ENCODE peak calls at places on chromosome 6, in six cellular contexts. One of them, this sample, is unnamed.

GRCh38 chr6:106377061-106377540 is 16.6 kb downstream of the CRYBG1 start:
- DNase-seq in stimulated activated CD8-positive, alpha-beta memory T cell treated with anti-CD3 and anti-CD28 coated beads, Interleukin-4, amount 100 ng/mL, for 4 hours: no peak
- DNase-seq in right lobe of liver: no peak
- DNase-seq in choroid plexus epithelial cell: peak; percentile 11
- DNase-seq in H9: no peak
- DNase-seq in kidney tubule cell: peak; percentile 71
- DNase-seq in this sample: peak; percentile 36

GRCh38 chr6:44642870-44643522 is 255.5 kb downstream of the CDC5L start:
- DNase-seq in stimulated activated CD8-positive, alpha-beta memory T cell treated with anti-CD3 and anti-CD28 coated beads, Interleukin-4, amount 100 ng/mL, for 4 hours: no peak
- DNase-seq in right lobe of liver: no peak
- DNase-seq in choroid plexus epithelial cell: peak; percentile 16
- DNase-seq in H9: no peak
- DNase-seq in kidney tubule cell: peak; percentile 43
- DNase-seq in this sample: no peak

GRCh38 chr6:20564269-20564668 is 30.0 kb downstream of the CDKAL1 start:
- DNase-seq in stimulated activated CD8-positive, alpha-beta memory T cell treated with anti-CD3 and anti-CD28 coated beads, Interleukin-4, amount 100 ng/mL, for 4 hours: no peak
- DNase-seq in right lobe of liver: no peak
- DNase-seq in choroid plexus epithelial cell: peak; percentile 42
- DNase-seq in H9: no peak
- DNase-seq in kidney tubule cell: peak; percentile 43
- DNase-seq in this sample: peak; percentile 34

GRCh38 chr6:117920493-117920845 is 13.4 kb downstream of the SLC35F1 start:
- DNase-seq in stimulated activated CD8-positive, alpha-beta memory T cell treated with anti-CD3 and anti-CD28 coated beads, Interleukin-4, amount 100 ng/mL, for 4 hours: no peak
- DNase-seq in right lobe of liver: no peak
- DNase-seq in choroid plexus epithelial cell: no peak
- DNase-seq in H9: no peak
- DNase-seq in kidney tubule cell: no peak
- DNase-seq in this sample: no peak

GRCh38 chr6:151096691-151097090 is 143.1 kb upstream of the AKAP12 start:
- DNase-seq in stimulated activated CD8-positive, alpha-beta memory T cell treated with anti-CD3 and anti-CD28 coated beads, Interleukin-4, amount 100 ng/mL, for 4 hours: no peak
- DNase-seq in right lobe of liver: no peak
- DNase-seq in choroid plexus epithelial cell: no peak
- DNase-seq in H9: no peak
- DNase-seq in kidney tubule cell: no peak
- DNase-seq in this sample: no peak

GRCh38 chr6:16049178-16049577 is 79.7 kb upstream of the MYLIP start:
- DNase-seq in stimulated activated CD8-positive, alpha-beta memory T cell treated with anti-CD3 and anti-CD28 coated beads, Interleukin-4, amount 100 ng/mL, for 4 hours: no peak
- DNase-seq in right lobe of liver: no peak
- DNase-seq in choroid plexus epithelial cell: peak; percentile 23
- DNase-seq in H9: no peak
- DNase-seq in kidney tubule cell: peak; percentile 69
- DNase-seq in this sample: peak; percentile 52

GRCh38 chr6:166257911-166258318 is 50.3 kb downstream of the PRR18 start:
- DNase-seq in stimulated activated CD8-positive, alpha-beta memory T cell treated with anti-CD3 and anti-CD28 coated beads, Interleukin-4, amount 100 ng/mL, for 4 hours: no peak
- DNase-seq in right lobe of liver: no peak
- DNase-seq in choroid plexus epithelial cell: no peak
- DNase-seq in H9: no peak
- DNase-seq in kidney tubule cell: peak; percentile 76
- DNase-seq in this sample: no peak

GRCh38 chr6:69868961-69869360 is 2.6 kb downstream of the COL19A1 start:
- DNase-seq in stimulated activated CD8-positive, alpha-beta memory T cell treated with anti-CD3 and anti-CD28 coated beads, Interleukin-4, amount 100 ng/mL, for 4 hours: no peak
- DNase-seq in right lobe of liver: no peak
- DNase-seq in choroid plexus epithelial cell: no peak
- DNase-seq in H9: no peak
- DNase-seq in kidney tubule cell: no peak
- DNase-seq in this sample: no peak

GRCh38 chr6:135875446-135875845 is 23.9 kb downstream of the PDE7B start:
- DNase-seq in stimulated activated CD8-positive, alpha-beta memory T cell treated with anti-CD3 and anti-CD28 coated beads, Interleukin-4, amount 100 ng/mL, for 4 hours: no peak
- DNase-seq in right lobe of liver: no peak
- DNase-seq in choroid plexus epithelial cell: peak; percentile 69
- DNase-seq in H9: no peak
- DNase-seq in kidney tubule cell: no peak
- DNase-seq in this sample: no peak

GRCh38 chr6:142026471-142026870 is 106.3 kb upstream of the GJE1 start:
- DNase-seq in stimulated activated CD8-positive, alpha-beta memory T cell treated with anti-CD3 and anti-CD28 coated beads, Interleukin-4, amount 100 ng/mL, for 4 hours: no peak
- DNase-seq in right lobe of liver: no peak
- DNase-seq in choroid plexus epithelial cell: no peak
- DNase-seq in H9: no peak
- DNase-seq in kidney tubule cell: peak; percentile 50
- DNase-seq in this sample: no peak

GRCh38 chr6:55798571-55798970 is 76.8 kb downstream of the BMP5 start:
- DNase-seq in stimulated activated CD8-positive, alpha-beta memory T cell treated with anti-CD3 and anti-CD28 coated beads, Interleukin-4, amount 100 ng/mL, for 4 hours: no peak
- DNase-seq in right lobe of liver: no peak
- DNase-seq in choroid plexus epithelial cell: no peak
- DNase-seq in H9: no peak
- DNase-seq in kidney tubule cell: no peak
- DNase-seq in this sample: no peak

GRCh38 chr6:71468841-71469750 is 180.5 kb downstream of the OGFRL1 start:
- DNase-seq in stimulated activated CD8-positive, alpha-beta memory T cell treated with anti-CD3 and anti-CD28 coated beads, Interleukin-4, amount 100 ng/mL, for 4 hours: no peak
- DNase-seq in right lobe of liver: no peak
- DNase-seq in choroid plexus epithelial cell: peak; percentile 85
- DNase-seq in H9: no peak
- DNase-seq in kidney tubule cell: peak; percentile 98
- DNase-seq in this sample: peak; percentile 97

GRCh38 chr6:4973972-4974885 is 29.6 kb downstream of the RPP40 start:
- DNase-seq in stimulated activated CD8-positive, alpha-beta memory T cell treated with anti-CD3 and anti-CD28 coated beads, Interleukin-4, amount 100 ng/mL, for 4 hours: no peak
- DNase-seq in right lobe of liver: no peak
- DNase-seq in choroid plexus epithelial cell: peak; percentile 63
- DNase-seq in H9: peak; percentile 81
- DNase-seq in kidney tubule cell: peak; percentile 4
- DNase-seq in this sample: peak; percentile 25

GRCh38 chr6:47477497-47478232 is at the start of gene CD2AP:
- DNase-seq in stimulated activated CD8-positive, alpha-beta memory T cell treated with anti-CD3 and anti-CD28 coated beads, Interleukin-4, amount 100 ng/mL, for 4 hours: peak; percentile 73
- DNase-seq in right lobe of liver: peak; percentile 91
- DNase-seq in choroid plexus epithelial cell: peak; percentile 76
- DNase-seq in H9: peak; percentile 97
- DNase-seq in kidney tubule cell: peak; percentile 93
- DNase-seq in this sample: peak; percentile 81

This sample was measured in EL.